ENCODE peak calls at places on chromosomes 4 and X, in five cellular contexts. X is PC-3, W is psoas muscle, O is lower lobe of right lung, R is tibial artery. P is an unnamed sample.

GRCh38 chr4:74838746-74839370 is 44.5 kb upstream of the BTC start:
- DNase-seq in R (no peak), O (no peak), X (peak; percentile 52), W (no peak), P (peak; percentile 83)

GRCh38 chrX:13652256-13653021 is 502 bp upstream of the TCEANC start:
- DNase-seq in X (peak; percentile 88), W (no peak), O (no peak), R (no peak), P (peak; percentile 86)

GRCh38 chr4:126794363-126794762 is 838.4 kb upstream of the INTU start:
- DNase-seq in W (no peak), O (no peak), R (no peak), X (no peak), P (peak; percentile 51)

GRCh38 chr4:85092536-85092935 is 126.0 kb upstream of the WDFY3 start:
- DNase-seq in R (no peak), X (no peak), O (no peak), W (no peak), P (no peak)

GRCh38 chr4:173252024-173252935 is 81.9 kb downstream of the HMGB2 start:
- DNase-seq in O (no peak), X (peak; percentile 97), R (no peak), W (peak; percentile 71), P (peak; percentile 22)

GRCh38 chr4:80806472-80806871 is 224.0 kb upstream of the BMP3 start:
- DNase-seq in O (no peak), X (no peak), R (no peak), W (no peak), P (no peak)

GRCh38 chrX:35699642-35700041 is 98.5 kb upstream of the MAGEB16 start:
- DNase-seq in W (no peak), O (no peak), X (no peak), R (no peak), P (no peak)

GRCh38 chr4:184168406-184169019 is 49.2 kb downstream of the ENPP6 start:
- DNase-seq in O (peak; percentile 83), W (peak; percentile 71), X (peak; percentile 67), R (peak; percentile 79), P (peak; percentile 79)

GRCh38 chrX:77527233-77528001 is 80.2 kb downstream of the FGF16 start:
- DNase-seq in W (peak; percentile 16), R (no peak), X (no peak), O (no peak), P (peak; percentile 63)

GRCh38 chr4:122747883-122748282 is 15.4 kb downstream of the BBS12 start:
- DNase-seq in O (no peak), W (no peak), X (peak; percentile 41), R (no peak), P (peak; percentile 71)

GRCh38 chrX:9130031-9130430 is 96.1 kb upstream of the FAM9B start:
- DNase-seq in X (no peak), R (no peak), O (no peak), W (no peak), P (no peak)

GRCh38 chr4:7758444-7758815 is 181.2 kb downstream of the AFAP1 start:
- DNase-seq in X (no peak), O (peak; percentile 30), R (no peak), W (no peak), P (no peak)
- H3K4me3 ChIP-seq in X (no peak overlapping the region), O (no peak overlapping the region), R (no peak overlapping the region), W (no peak overlapping the region), P (no peak overlapping the region)

DNA sequence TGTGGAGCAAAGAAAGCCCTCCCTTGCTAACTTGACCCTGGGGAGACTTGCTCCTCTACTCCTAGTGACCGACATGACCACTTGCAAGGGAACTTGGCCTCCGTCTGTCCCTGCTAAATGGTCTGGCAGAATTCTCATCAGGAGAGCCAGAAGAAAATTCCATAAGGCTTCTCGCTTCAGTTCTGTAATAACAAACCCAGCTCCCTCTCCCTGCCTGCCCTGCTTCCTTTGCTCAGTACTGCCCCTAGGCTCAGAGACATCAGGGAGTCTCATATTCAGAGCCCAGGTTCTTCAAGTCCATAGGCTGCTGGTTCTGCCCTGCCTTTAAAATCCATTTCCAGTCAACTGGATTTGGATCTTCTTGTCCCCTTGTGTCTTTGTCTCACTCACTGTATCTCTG is 13.1 kb downstream of the DOCK11 start:
- DNase-seq in R (peak; percentile 68), X (no peak), O (no peak), W (peak; percentile 18), P (peak; percentile 37)
- H3K4me1 ChIP-seq in R (peaks cover 85% of the 10 kb centered on the region), X (no peaks in the 10 kb centered on the region), O (no peaks in the 10 kb centered on the region), W (no peaks in the 10 kb centered on the region), P (no peaks in the 10 kb centered on the region)

GRCh38 chrX:65674351-65674893 is 7.0 kb downstream of the MSN start:
- DNase-seq in W (no peak), R (no peak), O (no peak), X (no peak), P (no peak)

GRCh38 chrX:65681810-65682209 is 14.4 kb downstream of the MSN start:
- DNase-seq in O (no peak), R (no peak), X (no peak), W (no peak), P (no peak)

GRCh38 chrX:65673857-65674350 is 6.5 kb downstream of the MSN start:
- DNase-seq in W (no peak), R (no peak), O (no peak), X (no peak), P (no peak)

GRCh38 chrX:65677954-65678469 is 10.6 kb downstream of the MSN start:
- DNase-seq in W (no peak), X (peak; percentile 91), R (peak; percentile 79), O (no peak), P (peak; percentile 93)

GRCh38 chrX:65679071-65679540 is 11.7 kb downstream of the MSN start:
- DNase-seq in W (peak; percentile 14), R (no peak), O (no peak), X (peak; percentile 93), P (no peak)
- H3K27ac ChIP-seq in W (peak overlapping the region; percentile 70), R (peak overlapping the region; percentile 99), O (peak overlapping the region; percentile 67), X (peak overlapping the region; percentile 98), P (no peak overlapping the region)

GRCh38 chr4:87974856-87975462 is 555 bp upstream of the SPP1 start:
- DNase-seq in W (no peak), X (peak; percentile 55), O (no peak), R (no peak), P (no peak)

GRCh38 chr4:87973283-87974169 is 2.0 kb upstream of the SPP1 start:
- DNase-seq in X (peak; percentile 70), O (peak; percentile 56), R (peak; percentile 68), W (peak; percentile 35), P (peak; percentile 69)

GRCh38 chr4:87977521-87978278 is 2.2 kb downstream of the SPP1 start:
- DNase-seq in R (no peak), O (no peak), X (no peak), W (no peak), P (no peak)

GRCh38 chr4:87978656-87979055 is 3.1 kb downstream of the SPP1 start:
- DNase-seq in X (no peak), R (no peak), O (no peak), W (no peak), P (no peak)

GRCh38 chr4:87975466-87975865 is at the start of gene SPP1:
- DNase-seq in O (no peak), R (no peak), X (no peak), W (no peak), P (peak; percentile 28)
- H3K4me3 ChIP-seq in O (no peak within 1 kb of the TSS), R (no peak within 1 kb of the TSS), X (no peak within 1 kb of the TSS), W (no peak within 1 kb of the TSS), P (no peak within 1 kb of the TSS)

DNA sequence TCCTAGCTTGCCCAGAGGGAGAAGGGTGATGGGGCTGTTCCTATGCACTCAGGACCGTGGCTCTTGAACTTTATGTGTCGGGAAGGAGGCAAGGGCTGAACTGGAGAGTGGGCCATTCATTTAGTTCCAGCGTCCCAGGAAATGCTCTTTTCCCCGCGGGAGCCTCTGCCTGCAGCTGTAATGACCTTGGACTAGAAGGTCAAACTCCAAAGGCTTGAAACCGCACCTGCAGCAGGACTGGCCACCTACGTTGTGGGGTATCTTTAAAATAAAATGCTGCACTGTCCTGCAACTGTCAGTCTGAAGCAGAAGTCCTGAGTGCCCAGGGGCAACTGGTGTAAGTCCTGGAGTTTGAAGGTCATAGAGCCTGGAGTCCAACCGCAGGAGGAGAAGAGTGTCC is 61.5 kb upstream of the LSM6 start:
- DNase-seq in R (no peak), O (no peak), W (no peak), X (no peak), P (no peak)
- H3K4me1 ChIP-seq in R (no peaks in the 10 kb centered on the region), O (no peaks in the 10 kb centered on the region), W (no peaks in the 10 kb centered on the region), X (no peaks in the 10 kb centered on the region), P (no peaks in the 10 kb centered on the region)

DNA sequence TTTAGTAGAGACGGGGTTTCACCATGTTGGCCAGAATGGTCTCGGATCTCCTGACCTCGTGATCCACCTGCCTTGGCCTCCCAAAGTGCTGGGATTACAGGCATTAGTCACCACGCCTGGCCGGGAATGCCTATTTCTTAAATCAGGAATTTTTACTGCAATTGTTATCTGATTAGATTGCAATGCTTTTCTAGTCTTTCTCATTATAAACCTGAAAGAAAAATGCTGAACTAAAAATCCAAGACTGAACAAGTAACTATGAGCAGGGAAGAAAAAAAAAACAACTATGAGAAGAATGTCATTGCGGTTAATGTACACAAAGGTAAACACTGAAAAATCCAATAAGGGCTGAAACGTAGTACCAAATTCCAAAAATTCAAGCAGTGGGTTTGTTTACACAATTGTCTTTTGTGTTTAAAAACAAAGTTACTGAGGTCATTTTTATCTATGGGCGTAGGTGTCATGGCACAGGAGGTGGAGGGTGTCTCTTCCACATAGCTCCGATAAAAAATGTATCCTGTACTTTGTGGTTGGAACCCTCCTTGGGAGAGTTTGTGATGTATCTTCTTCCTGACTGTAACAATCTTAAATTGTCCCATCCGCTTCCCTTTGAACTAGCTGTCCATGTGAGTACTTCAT is 11.0 kb upstream of the TMEM156 start:
- DNase-seq in X (peak; percentile 85), R (no peak), W (no peak), O (peak; percentile 26), P (no peak)
- H3K27ac ChIP-seq in X (peak overlapping the region; percentile 95), R (peak overlapping the region; percentile 62), W (peak overlapping the region; percentile 80), O (peak overlapping the region; percentile 88), P (no peak overlapping the region)

P was measured in cardiac muscle cell.